ENCODE peak calls at places on chromosomes 1 and 21, in ten cellular contexts. I is neuronal stem cell; V is fibroblast of lung; X is heart left ventricle; Y is SK-N-SH; U is brain microvascular endothelial cell; S is sigmoid colon; Q is GM23248; A is psoas muscle; D is CD8-positive, alpha-beta memory T cell. T is an unnamed sample.

GRCh38 chr1:173062156-173062938 is 11.6 kb upstream of the TNFSF18 start:
- DNase-seq in A (no peak), S (no peak), Y (no peak), Q (peak; percentile 84), X (no peak), I (no peak), U (peak; percentile 70), V (peak; percentile 87), D (no peak), T (no peak)

GRCh38 chr21:32140212-32141008 is 138.4 kb downstream of the MIS18A start:
- DNase-seq in Y (peak; percentile 22), D (no peak), A (no peak), V (no peak), S (no peak), U (no peak), X (no peak), Q (peak; percentile 29), I (no peak), T (peak; percentile 24)

GRCh38 chr21:28426545-28426944 is 566.1 kb downstream of the LTN1 start:
- DNase-seq in Y (no peak), V (no peak), U (no peak), X (no peak), Q (no peak), D (no peak), A (no peak), I (no peak), S (no peak), T (no peak)

GRCh38 chr1:172793823-172794222 is 134.9 kb downstream of the FASLG start:
- DNase-seq in I (no peak), V (no peak), Y (no peak), S (no peak), A (no peak), Q (no peak), X (no peak), U (no peak), D (no peak), T (no peak)

GRCh38 chr1:234102591-234102990 is 198.1 kb downstream of the SLC35F3 start:
- DNase-seq in Y (no peak), S (no peak), A (no peak), I (no peak), D (no peak), X (peak; percentile 38), V (peak; percentile 73), U (no peak), Q (no peak), T (no peak)

GRCh38 chr1:89841507-89841906 is 20.7 kb downstream of the LRRC8D start:
- DNase-seq in V (no peak), X (no peak), Y (no peak), U (no peak), I (no peak), A (no peak), D (no peak), S (no peak), Q (no peak), T (no peak)

GRCh38 chr1:154325583-154326545 is 539 bp downstream of the ATP8B2 start:
- DNase-seq in I (peak; percentile 73), S (peak; percentile 86), X (peak; percentile 81), Y (peak; percentile 90), Q (peak; percentile 97), V (peak; percentile 88), U (peak; percentile 86), A (peak; percentile 56), D (peak; percentile 35), T (peak; percentile 96)

GRCh38 chr1:207243756-207244408 is 77.6 kb upstream of the CD55 start:
- DNase-seq in I (no peak), Q (no peak), S (no peak), Y (no peak), A (no peak), U (peak; percentile 40), X (no peak), V (no peak), D (no peak), T (no peak)

GRCh38 chr1:56137090-56137489 is 442.3 kb downstream of the PLPP3 start:
- DNase-seq in A (no peak), S (no peak), X (no peak), Y (no peak), Q (no peak), D (no peak), V (peak; percentile 13), U (no peak), I (no peak), T (no peak)

GRCh38 chr1:180962178-180962577 is 49.5 kb downstream of the KIAA1614 start:
- DNase-seq in V (no peak), Y (no peak), D (no peak), Q (peak; percentile 43), S (no peak), I (no peak), U (no peak), X (no peak), A (no peak), T (no peak)

GRCh38 chr1:12593621-12594066 is 24.4 kb downstream of the DHRS3 start:
- DNase-seq in X (peak; percentile 75), Q (peak; percentile 90), I (no peak), A (peak; percentile 68), D (no peak), S (peak; percentile 95), U (peak; percentile 60), Y (no peak), V (no peak), T (no peak)

GRCh38 chr1:162353078-162353477 is 23.6 kb downstream of the SPATA46 start:
- DNase-seq in V (no peak), S (no peak), D (no peak), A (no peak), X (no peak), Y (no peak), I (no peak), Q (no peak), U (no peak), T (no peak)
- H3K4me3 ChIP-seq in V (no peak overlapping the region), S (no peak overlapping the region), D (no peak overlapping the region), A (no peak overlapping the region), X (no peak overlapping the region), Y (no peak overlapping the region), I (no peak overlapping the region), Q (no peak overlapping the region), U (no peak overlapping the region), T (no peak overlapping the region)

GRCh38 chr21:18142639-18143038 is 102.0 kb upstream of the CHODL start:
- DNase-seq in I (no peak), Y (no peak), Q (no peak), X (no peak), U (no peak), V (no peak), S (no peak), D (no peak), A (no peak), T (no peak)

GRCh38 chr21:18144341-18144740 is 100.3 kb upstream of the CHODL start:
- DNase-seq in X (no peak), I (no peak), U (no peak), Y (no peak), D (no peak), V (no peak), A (no peak), Q (no peak), S (no peak), T (no peak)

GRCh38 chr21:18151046-18151445 is 93.6 kb upstream of the CHODL start:
- DNase-seq in U (no peak), X (no peak), V (no peak), I (no peak), Q (no peak), A (no peak), S (no peak), Y (no peak), D (no peak), T (no peak)

GRCh38 chr21:18153063-18153462 is 91.6 kb upstream of the CHODL start:
- DNase-seq in I (no peak), D (no peak), S (no peak), A (no peak), X (no peak), Q (no peak), Y (no peak), V (no peak), U (peak; percentile 0), T (no peak)

DNA sequence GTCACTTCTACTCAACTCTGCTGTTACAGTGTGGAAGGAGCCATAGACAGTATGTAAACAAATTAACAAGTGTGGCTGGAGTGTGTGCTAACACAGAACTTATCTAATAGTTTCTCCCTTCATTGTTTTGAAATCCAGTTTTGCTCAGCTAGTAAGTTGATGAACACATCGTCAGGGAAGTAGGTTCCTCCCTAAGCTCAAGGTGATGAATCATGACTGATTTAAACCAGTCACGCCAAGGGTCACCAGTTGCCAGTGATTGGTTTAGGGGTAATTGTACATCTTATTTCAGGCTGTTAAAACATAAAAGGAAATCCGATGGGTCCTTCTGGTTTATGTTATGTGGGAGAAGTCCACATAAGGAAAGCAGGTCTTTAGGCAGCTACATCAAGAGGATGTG is 97.0 kb upstream of the CHODL start:
- DNase-seq in S (no peak), A (no peak), I (no peak), X (no peak), V (no peak), U (no peak), Y (no peak), Q (no peak), D (no peak), T (no peak)
- H3K4me3 ChIP-seq in S (no peak overlapping the region), A (no peak overlapping the region), I (no peak overlapping the region), X (no peak overlapping the region), V (no peak overlapping the region), U (no peak overlapping the region), Y (no peak overlapping the region), Q (no peak overlapping the region), D (no peak overlapping the region), T (no peak overlapping the region)

GRCh38 chr21:35426897-35427296 is 377.8 kb upstream of the RUNX1 start:
- DNase-seq in X (no peak), Q (no peak), U (no peak), S (no peak), I (no peak), D (no peak), A (no peak), Y (no peak), V (no peak), T (no peak)

GRCh38 chr21:35428041-35428400 is 378.9 kb upstream of the RUNX1 start:
- DNase-seq in U (no peak), Q (peak; percentile 69), D (no peak), V (peak; percentile 19), X (no peak), Y (no peak), I (no peak), A (no peak), S (no peak), T (no peak)

GRCh38 chr21:35428489-35428888 is 379.4 kb upstream of the RUNX1 start:
- DNase-seq in D (peak; percentile 63), X (peak; percentile 60), A (peak; percentile 34), I (no peak), Q (peak; percentile 48), S (peak; percentile 64), U (peak; percentile 39), V (peak; percentile 50), Y (no peak), T (no peak)

GRCh38 chr21:35426484-35426883 is 377.4 kb upstream of the RUNX1 start:
- DNase-seq in X (no peak), S (no peak), D (no peak), Y (no peak), U (no peak), A (no peak), Q (no peak), V (no peak), I (no peak), T (no peak)

GRCh38 chr21:35427320-35428040 is 378.4 kb upstream of the RUNX1 start:
- DNase-seq in S (peak; percentile 76), A (peak; percentile 44), Y (no peak), Q (peak; percentile 62), X (peak; percentile 31), D (no peak), V (no peak), I (no peak), U (no peak), T (no peak)
- H3K4me3 ChIP-seq in S (no peak overlapping the region), A (no peak overlapping the region), Y (no peak overlapping the region), Q (no peak overlapping the region), X (no peak overlapping the region), D (no peak overlapping the region), V (no peak overlapping the region), I (no peak overlapping the region), U (no peak overlapping the region), T (no peak overlapping the region)

GRCh38 chr1:214076004-214076320 is 88.2 kb downstream of the PROX1 start:
- DNase-seq in I (no peak), A (no peak), Q (no peak), S (no peak), D (no peak), V (no peak), Y (no peak), U (no peak), X (no peak), T (no peak)
- H3K4me3 ChIP-seq in I (no peak overlapping the region), A (no peak overlapping the region), Q (no peak overlapping the region), S (no peak overlapping the region), D (no peak overlapping the region), V (no peak overlapping the region), Y (no peak overlapping the region), U (no peak overlapping the region), X (no peak overlapping the region), T (no peak overlapping the region)

T was measured in WERI-Rb-1.